ENCODE peak calls at places on chromosomes 3 and 15, in eight cellular contexts. L, V, T, F, U, M, Y and N are unnamed samples.

GRCh38 chr3:43034911-43035310 is 55.8 kb downstream of the GASK1A start:
- DNase-seq in L (no peak), U (no peak), F (no peak), Y (no peak), M (no peak), V (no peak), T (no peak), N (no peak)

GRCh38 chr3:44845528-44846520 is 15.9 kb upstream of the TMEM42 start:
- DNase-seq in Y (no peak), F (no peak), U (no peak), M (no peak), V (no peak), T (no peak), L (peak; percentile 34), N (no peak)

GRCh38 chr3:184693011-184693975 is 18.6 kb downstream of the MAGEF1 start:
- DNase-seq in T (no peak), V (no peak), F (no peak), M (no peak), Y (no peak), L (no peak), U (no peak), N (no peak)

GRCh38 chr3:150414273-150414672 is 6.2 kb downstream of the TSC22D2 start:
- DNase-seq in Y (peak; percentile 70), M (no peak), F (no peak), T (peak; percentile 10), U (no peak), V (no peak), L (peak; percentile 55), N (no peak)

GRCh38 chr3:71389191-71389590 is 194.3 kb downstream of the FOXP1 start:
- DNase-seq in L (no peak), T (peak; percentile 31), F (no peak), U (no peak), M (no peak), V (no peak), Y (no peak), N (peak; percentile 40)

GRCh38 chr15:93121089-93121488 is 32.1 kb upstream of the RGMA start:
- DNase-seq in F (no peak), T (no peak), L (no peak), V (peak; percentile 20), Y (no peak), U (no peak), M (no peak), N (peak; percentile 50)

GRCh38 chr15:83813697-83814096 is 159.8 kb downstream of the ADAMTSL3 start:
- DNase-seq in Y (no peak), U (no peak), F (no peak), L (no peak), V (no peak), T (no peak), M (no peak), N (no peak)

GRCh38 chr3:107740992-107741896 is 218.5 kb downstream of the BBX start:
- DNase-seq in M (no peak), Y (peak; percentile 57), T (peak; percentile 35), U (no peak), L (peak; percentile 56), F (no peak), V (peak; percentile 49), N (no peak)

GRCh38 chr15:37099321-37100108 is 834 bp downstream of the MEIS2 start:
- DNase-seq in Y (peak; percentile 73), V (peak; percentile 11), F (no peak), L (peak; percentile 53), U (no peak), T (peak; percentile 84), M (no peak), N (peak; percentile 21)

GRCh38 chr15:81160312-81161214 is 26.5 kb downstream of the CFAP161 start:
- DNase-seq in M (peak; percentile 71), L (peak; percentile 76), Y (no peak), T (no peak), U (peak; percentile 5), F (peak; percentile 73), V (peak; percentile 39), N (peak; percentile 70)

GRCh38 chr3:34683851-34684250 is 885.4 kb downstream of the PDCD6IP start:
- DNase-seq in M (peak; percentile 51), U (no peak), Y (peak; percentile 78), T (peak; percentile 59), F (no peak), V (peak; percentile 26), L (peak; percentile 59), N (no peak)